ENCODE peak calls at places on chromosome 9, in seven cellular contexts. G is activated CD8-positive, alpha-beta T cell treated with anti-CD3 and anti-CD28 coated beads, Interleukin-2, amount 10 ng/mL, durations not matched to agents 7 days and 5 days; F is stimulated activated CD8-positive, alpha-beta memory T cell treated with anti-CD3 and anti-CD28 coated beads, Interleukin-7, amount 100 ng/mL, for 4 hours; E is neuronal stem cell; K is NAMALWA; V is GM12878; Q is psoas muscle. C is an unnamed sample.
A peak's percentile ranks its signal among the peaks of the same experiment; 100 is the strongest.

GRCh38 chr9:12771891-12772290 is 2.9 kb upstream of the LURAP1L start:
- DNase-seq in G (no peak), F (no peak), E (no peak), K (no peak), V (no peak), Q (no peak), C (no peak)

GRCh38 chr9:97703437-97704326 is 6.5 kb upstream of the XPA start:
- DNase-seq in G (no peak), F (no peak), E (no peak), K (no peak), V (peak; percentile 51), Q (no peak), C (no peak)

GRCh38 chr9:109506097-109506712 is 8.1 kb upstream of the PTPN3 start:
- DNase-seq in G (no peak), F (no peak), E (no peak), K (no peak), V (no peak), Q (no peak), C (no peak)

GRCh38 chr9:34566972-34567371 is 22.6 kb downstream of the CNTFR start:
- DNase-seq in G (no peak), F (no peak), E (no peak), K (no peak), V (no peak), Q (peak; percentile 4), C (no peak)

GRCh38 chr9:5354184-5354583 is 14.5 kb upstream of the RLN1 start:
- DNase-seq in G (no peak), F (no peak), E (no peak), K (no peak), V (no peak), Q (no peak), C (no peak)

GRCh38 chr9:98432134-98432533 is 176.7 kb upstream of the TBC1D2 start:
- DNase-seq in G (no peak), F (no peak), E (no peak), K (no peak), V (no peak), Q (no peak), C (no peak)

GRCh38 chr9:137813167-137813566 is 64.4 kb upstream of the CACNA1B start:
- DNase-seq in G (no peak), F (no peak), E (no peak), K (no peak), V (no peak), Q (no peak), C (no peak)

GRCh38 chr9:132694144-132694543 is 23.9 kb downstream of the GTF3C4 start:
- DNase-seq in G (peak; percentile 38), F (no peak), E (no peak), K (peak; percentile 56), V (no peak), Q (no peak), C (no peak)

GRCh38 chr9:105697871-105698270 is 3.5 kb downstream of the TMEM38B start:
- DNase-seq in G (no peak), F (no peak), E (no peak), K (no peak), V (no peak), Q (no peak), C (no peak)

GRCh38 chr9:98821831-98822230 is 14.4 kb downstream of the GALNT12 start:
- DNase-seq in G (no peak), F (no peak), E (no peak), K (no peak), V (no peak), Q (no peak), C (no peak)

GRCh38 chr9:99778829-99779228 is 42.9 kb upstream of the NR4A3 start:
- DNase-seq in G (no peak), F (no peak), E (no peak), K (no peak), V (no peak), Q (no peak), C (no peak)

GRCh38 chr9:116155700-116156045 is 2.1 kb downstream of the PAPPA start:
- DNase-seq in G (no peak), F (no peak), E (no peak), K (no peak), V (no peak), Q (no peak), C (no peak)

GRCh38 chr9:97501177-97501971 is at the start of gene TMOD1:
- DNase-seq in G (peak; percentile 52), F (peak; percentile 30), E (peak; percentile 37), K (no peak), V (no peak), Q (peak; percentile 81), C (no peak)

GRCh38 chr9:34995288-34996060 is 5.9 kb downstream of the DNAJB5 start:
- DNase-seq in G (no peak), F (no peak), E (no peak), K (no peak), V (no peak), Q (peak; percentile 38), C (no peak)

GRCh38 chr9:104118916-104119315 is 24.8 kb downstream of the SMC2 start:
- DNase-seq in G (no peak), F (no peak), E (no peak), K (no peak), V (no peak), Q (no peak), C (no peak)

GRCh38 chr9:34331191-34331590 is 1.8 kb downstream of the NUDT2 start:
- DNase-seq in G (no peak), F (no peak), E (no peak), K (peak; percentile 52), V (no peak), Q (no peak), C (no peak)

GRCh38 chr9:135282001-135282731 is 194.7 kb downstream of the OLFM1 start:
- DNase-seq in G (no peak), F (no peak), E (no peak), K (peak; percentile 76), V (no peak), Q (peak; percentile 45), C (peak; percentile 80)